ENCODE peak calls at places on chromosomes 2 and 18, in four cellular contexts. One of them, this sample, is unnamed. For H3K36me3, the result is how much of the 10 kb centered on the place peaks cover.

GRCh38 chr18:45567123-45567522 is 48.2 kb upstream of the SLC14A2 start:
- ATAC-seq in HCT116: no peak
- ATAC-seq in heart left ventricle: peak
- ATAC-seq in body of pancreas: no peak
- ATAC-seq in this sample: peak

GRCh38 chr2:98277156-98277859 is 68.9 kb upstream of the CNGA3 start:
- ATAC-seq in HCT116: no peak
- ATAC-seq in heart left ventricle: no peak
- ATAC-seq in body of pancreas: no peak
- ATAC-seq in this sample: no peak

GRCh38 chr18:22846088-22846683 is 86.9 kb upstream of the RBBP8 start:
- ATAC-seq in HCT116: peak
- ATAC-seq in heart left ventricle: no peak
- ATAC-seq in body of pancreas: peak
- ATAC-seq in this sample: no peak

GRCh38 chr2:237192881-237193280 is 107.2 kb downstream of the COPS8 start:
- ATAC-seq in HCT116: no peak
- ATAC-seq in heart left ventricle: no peak
- ATAC-seq in body of pancreas: no peak
- ATAC-seq in this sample: no peak

GRCh38 chr18:51196116-51196810 is 1.2 kb downstream of the MEX3C start:
- ATAC-seq in HCT116: no peak
- ATAC-seq in heart left ventricle: peak
- ATAC-seq in body of pancreas: no peak
- ATAC-seq in this sample: no peak

GRCh38 chr2:134583997-134584520 is 134.7 kb downstream of the TMEM163 start:
- ATAC-seq in HCT116: no peak
- ATAC-seq in heart left ventricle: no peak
- ATAC-seq in body of pancreas: peak
- ATAC-seq in this sample: no peak

GRCh38 chr2:225010804-225011203 is 31.5 kb downstream of the DOCK10 start:
- ATAC-seq in HCT116: no peak
- ATAC-seq in heart left ventricle: no peak
- ATAC-seq in body of pancreas: no peak
- ATAC-seq in this sample: no peak

GRCh38 chr18:3379685-3380084 is 70.3 kb upstream of the TGIF1 start:
- ATAC-seq in HCT116: no peak
- ATAC-seq in heart left ventricle: no peak
- ATAC-seq in body of pancreas: no peak
- ATAC-seq in this sample: no peak

GRCh38 chr18:58754544-58755068 is 83.3 kb downstream of the MALT1 start:
- ATAC-seq in HCT116: no peak
- ATAC-seq in heart left ventricle: peak
- ATAC-seq in body of pancreas: no peak
- ATAC-seq in this sample: peak

GRCh38 chr2:119264781-119265692 is 41.4 kb downstream of the STEAP3 start:
- ATAC-seq in HCT116: peak
- ATAC-seq in heart left ventricle: peak
- ATAC-seq in body of pancreas: peak
- ATAC-seq in this sample: no peak

GRCh38 chr2:219297766-219298456 is 11.3 kb downstream of the PTPRN start:
- ATAC-seq in HCT116: no peak
- ATAC-seq in heart left ventricle: no peak
- ATAC-seq in body of pancreas: no peak
- ATAC-seq in this sample: no peak

GRCh38 chr2:7034313-7034712 is 117.1 kb downstream of the RNF144A start:
- ATAC-seq in HCT116: peak
- ATAC-seq in heart left ventricle: peak
- ATAC-seq in body of pancreas: peak
- ATAC-seq in this sample: no peak

GRCh38 chr18:13273800-13274199 is 55.2 kb downstream of the LDLRAD4 start:
- ATAC-seq in HCT116: no peak
- ATAC-seq in heart left ventricle: no peak
- ATAC-seq in body of pancreas: no peak
- ATAC-seq in this sample: no peak

GRCh38 chr2:69203166-69203985 is 183.7 kb downstream of the GFPT1 start:
- ATAC-seq in HCT116: no peak
- ATAC-seq in heart left ventricle: peak
- ATAC-seq in body of pancreas: no peak
- ATAC-seq in this sample: peak

GRCh38 chr2:73770725-73771124 is 9.2 kb downstream of the DUSP11 start:
- ATAC-seq in HCT116: no peak
- ATAC-seq in heart left ventricle: no peak
- ATAC-seq in body of pancreas: no peak
- ATAC-seq in this sample: no peak

GRCh38 chr2:12412898-12413305 is 303.8 kb upstream of the TRIB2 start:
- ATAC-seq in HCT116: no peak
- ATAC-seq in heart left ventricle: no peak
- ATAC-seq in body of pancreas: no peak
- ATAC-seq in this sample: no peak

GRCh38 chr2:54176577-54176976 is 61.2 kb downstream of the ACYP2 start:
- ATAC-seq in HCT116: peak
- ATAC-seq in heart left ventricle: peak
- ATAC-seq in body of pancreas: no peak
- ATAC-seq in this sample: peak

GRCh38 chr2:101723366-101724112 is 26.0 kb downstream of the MAP4K4 start:
- ATAC-seq in HCT116: no peak
- ATAC-seq in heart left ventricle: no peak
- ATAC-seq in body of pancreas: no peak
- ATAC-seq in this sample: no peak

GRCh38 chr2:51624995-51625394 is 593.1 kb upstream of the NRXN1 start:
- ATAC-seq in HCT116: no peak
- ATAC-seq in heart left ventricle: no peak
- ATAC-seq in body of pancreas: no peak
- ATAC-seq in this sample: no peak

GRCh38 chr2:151343073-151343472 is 14.3 kb upstream of the TNFAIP6 start:
- ATAC-seq in HCT116: no peak
- ATAC-seq in heart left ventricle: no peak
- ATAC-seq in body of pancreas: no peak
- ATAC-seq in this sample: no peak

GRCh38 chr18:5469340-5469739 is 74.5 kb downstream of the EPB41L3 start:
- ATAC-seq in HCT116: no peak
- ATAC-seq in heart left ventricle: no peak
- ATAC-seq in body of pancreas: no peak
- ATAC-seq in this sample: peak

GRCh38 chr2:70248810-70249438 is 496 bp upstream of the TIA1 start:
- ATAC-seq in HCT116: peak
- ATAC-seq in heart left ventricle: peak
- ATAC-seq in body of pancreas: peak
- ATAC-seq in this sample: peak

GRCh38 chr2:70243804-70244584 is 4.4 kb downstream of the TIA1 start:
- ATAC-seq in HCT116: no peak
- ATAC-seq in heart left ventricle: no peak
- ATAC-seq in body of pancreas: no peak
- ATAC-seq in this sample: no peak

GRCh38 chr2:70247364-70248144 is 874 bp downstream of the TIA1 start:
- ATAC-seq in HCT116: no peak
- ATAC-seq in heart left ventricle: no peak
- ATAC-seq in body of pancreas: no peak
- ATAC-seq in this sample: no peak

GRCh38 chr2:70250434-70250833 is 2.0 kb upstream of the TIA1 start:
- ATAC-seq in HCT116: no peak
- ATAC-seq in heart left ventricle: no peak
- ATAC-seq in body of pancreas: no peak
- ATAC-seq in this sample: no peak

GRCh38 chr2:70248145-70248809 is at the start of gene TIA1:
- ATAC-seq in HCT116: peak
- ATAC-seq in heart left ventricle: peak
- ATAC-seq in body of pancreas: peak
- ATAC-seq in this sample: peak
- TF ChIP-seq POLR2A in HCT116: peak
- TF ChIP-seq POLR2A in heart left ventricle: peak
- TF ChIP-seq POLR2A in body of pancreas: peak
- TF ChIP-seq POLR2A in this sample: peak

GRCh38 chr2:60466161-60466702 is 87.2 kb downstream of the BCL11A start:
- ATAC-seq in HCT116: no peak
- ATAC-seq in heart left ventricle: no peak
- ATAC-seq in body of pancreas: no peak
- ATAC-seq in this sample: no peak
- H3K36me3 ChIP-seq in HCT116: under half
- H3K36me3 ChIP-seq in heart left ventricle: under half
- H3K36me3 ChIP-seq in body of pancreas: under half
- H3K36me3 ChIP-seq in this sample: under half

GRCh38 chr2:20648207-20648606 is 2.7 kb downstream of the HS1BP3 start:
- ATAC-seq in HCT116: no peak
- ATAC-seq in heart left ventricle: no peak
- ATAC-seq in body of pancreas: no peak
- ATAC-seq in this sample: no peak
- H3K4me3 ChIP-seq in HCT116: no peak
- H3K4me3 ChIP-seq in heart left ventricle: no peak
- H3K4me3 ChIP-seq in body of pancreas: no peak
- H3K4me3 ChIP-seq in this sample: no peak

GRCh38 chr18:63431180-63431579 is 8.9 kb upstream of the VPS4B start:
- ATAC-seq in HCT116: no peak
- ATAC-seq in heart left ventricle: no peak
- ATAC-seq in body of pancreas: no peak
- ATAC-seq in this sample: no peak
- TF ChIP-seq POLR2A in HCT116: no peak
- TF ChIP-seq POLR2A in heart left ventricle: no peak
- TF ChIP-seq POLR2A in body of pancreas: no peak
- TF ChIP-seq POLR2A in this sample: no peak

GRCh38 chr2:109494351-109494750 is 119.4 kb downstream of the SEPTIN10 start:
- ATAC-seq in HCT116: no peak
- ATAC-seq in heart left ventricle: no peak
- ATAC-seq in body of pancreas: no peak
- ATAC-seq in this sample: no peak
- H3K36me3 ChIP-seq in HCT116: under half
- H3K36me3 ChIP-seq in heart left ventricle: under half
- H3K36me3 ChIP-seq in body of pancreas: under half
- H3K36me3 ChIP-seq in this sample: under half

GRCh38 chr2:190415251-190415650 is 7.1 kb downstream of the MFSD6 start:
- ATAC-seq in HCT116: no peak
- ATAC-seq in heart left ventricle: no peak
- ATAC-seq in body of pancreas: no peak
- ATAC-seq in this sample: no peak

GRCh38 chr2:190418717-190419116 is 10.6 kb downstream of the MFSD6 start:
- ATAC-seq in HCT116: no peak
- ATAC-seq in heart left ventricle: no peak
- ATAC-seq in body of pancreas: no peak
- ATAC-seq in this sample: no peak

GRCh38 chr2:190413421-190413820 is 5.3 kb downstream of the MFSD6 start:
- ATAC-seq in HCT116: no peak
- ATAC-seq in heart left ventricle: no peak
- ATAC-seq in body of pancreas: no peak
- ATAC-seq in this sample: no peak

GRCh38 chr2:190417045-190417842 is 9.1 kb downstream of the MFSD6 start:
- ATAC-seq in HCT116: no peak
- ATAC-seq in heart left ventricle: no peak
- ATAC-seq in body of pancreas: no peak
- ATAC-seq in this sample: no peak

DNA sequence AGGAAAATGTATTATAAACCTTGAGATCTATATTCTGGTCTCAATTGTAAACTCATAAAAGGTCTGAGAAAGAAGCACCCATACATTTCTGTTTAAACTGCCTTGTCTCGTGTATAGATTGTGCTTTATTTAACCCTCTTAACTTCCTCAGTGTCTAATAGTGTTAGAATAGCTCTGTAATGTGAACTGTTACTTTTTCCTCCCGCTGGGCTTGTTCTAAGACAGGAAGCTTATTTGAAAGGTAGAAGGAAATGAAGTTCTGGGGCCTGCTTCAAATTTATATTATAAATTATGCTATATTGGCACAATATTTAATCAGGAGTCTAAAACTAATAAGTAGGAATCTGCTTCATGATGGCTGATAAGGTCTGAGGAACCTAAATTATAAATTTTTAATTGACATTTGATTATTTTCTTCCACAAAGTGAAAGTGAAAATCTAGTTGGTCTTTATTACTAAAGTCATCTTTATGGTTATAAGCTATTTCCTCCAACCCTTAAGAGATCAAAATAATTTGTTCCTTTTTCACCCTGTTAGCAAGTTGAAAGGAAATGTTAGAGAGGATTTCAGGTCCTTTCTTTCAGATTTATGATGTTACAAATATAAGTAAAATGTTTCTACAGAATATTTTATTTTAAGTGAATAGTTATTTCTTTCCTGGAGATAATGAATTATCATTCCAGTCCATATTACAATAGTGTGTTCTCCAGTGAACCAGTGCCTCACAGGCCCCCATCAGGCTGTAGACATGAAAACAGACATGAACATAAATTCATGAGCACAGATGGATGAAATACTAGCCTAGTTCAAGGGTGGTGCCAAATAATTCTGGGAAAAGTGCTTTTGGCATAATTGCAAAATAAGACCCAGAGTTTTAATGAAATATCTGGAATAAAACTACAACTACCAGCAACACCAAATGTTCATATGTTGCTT is 7.9 kb downstream of the MFSD6 start:
- ATAC-seq in HCT116: no peak
- ATAC-seq in heart left ventricle: no peak
- ATAC-seq in body of pancreas: no peak
- ATAC-seq in this sample: no peak
- H3K4me3 ChIP-seq in HCT116: no peak
- H3K4me3 ChIP-seq in heart left ventricle: no peak
- H3K4me3 ChIP-seq in body of pancreas: no peak
- H3K4me3 ChIP-seq in this sample: no peak

DNA sequence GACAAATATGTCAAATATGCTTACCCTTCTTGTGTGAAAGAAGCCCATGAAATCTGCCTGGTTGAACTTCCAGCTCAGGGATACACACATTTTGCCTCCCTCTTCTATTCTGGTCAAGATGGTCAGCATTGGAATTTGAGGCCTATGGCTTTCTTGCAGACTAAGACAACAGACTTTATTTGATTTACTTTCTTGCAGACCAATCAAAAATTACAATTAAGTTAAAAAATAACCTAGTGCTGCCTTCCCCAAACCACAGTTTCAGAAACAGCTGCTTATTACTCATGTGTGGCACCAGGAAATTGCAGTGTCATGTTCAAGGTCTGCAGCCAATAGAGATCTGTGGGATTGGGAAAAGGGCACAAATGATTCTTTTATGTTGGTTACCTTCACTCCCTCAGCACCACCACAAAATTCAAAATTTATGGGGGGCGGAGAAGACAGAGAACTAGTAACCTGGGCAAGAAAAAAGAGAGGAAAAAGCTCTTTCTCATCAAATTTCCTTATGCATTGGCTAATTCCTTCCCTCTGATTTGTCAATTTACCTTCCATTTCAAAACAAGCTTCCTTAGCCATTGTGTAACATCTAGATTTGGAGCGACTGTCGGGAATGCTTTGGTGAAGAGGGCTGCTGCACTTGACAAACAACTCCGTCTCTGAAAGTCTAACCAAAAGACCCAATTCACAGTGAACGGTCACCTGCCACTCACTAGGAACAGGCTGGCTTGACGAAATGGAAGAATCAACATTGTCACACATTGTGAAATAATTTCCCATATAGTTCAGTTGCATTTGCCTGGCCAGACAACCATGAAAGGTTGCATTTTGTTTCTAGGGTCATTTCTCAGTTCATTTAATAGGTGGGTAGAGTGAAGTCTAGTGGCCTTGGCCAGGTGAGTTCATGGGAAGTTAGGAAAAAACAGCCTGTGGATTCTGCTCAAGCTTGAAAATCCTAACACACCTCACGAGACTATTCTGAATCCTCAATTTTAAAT is 100.4 kb upstream of the FZD5 start:
- ATAC-seq in HCT116: no peak
- ATAC-seq in heart left ventricle: no peak
- ATAC-seq in body of pancreas: peak
- ATAC-seq in this sample: no peak
- TF ChIP-seq POLR2A in HCT116: no peak
- TF ChIP-seq POLR2A in heart left ventricle: no peak
- TF ChIP-seq POLR2A in body of pancreas: no peak
- TF ChIP-seq POLR2A in this sample: no peak